ENCODE peak calls at places on chromosomes 1 and 21, in five cellular contexts. L is left ventricle myocardium inferior, Z is iPS DF 6.9, A is esophagus squamous epithelium, Q is mesenchymal stem cell. D is an unnamed sample.

GRCh38 chr1:18413906-18414305 is 66.8 kb upstream of the KLHDC7A start:
- DNase-seq in A (no peak), Z (no peak), Q (no peak), L (no peak), D (no peak)

GRCh38 chr21:41316641-41317392 is at the start of gene FAM3B:
- DNase-seq in A (no peak), L (no peak), Z (no peak), Q (no peak), D (no peak)

GRCh38 chr1:19651141-19651737 is 7.1 kb downstream of the NBL1 start:
- DNase-seq in L (peak; percentile 59), Q (peak; percentile 63), A (no peak), Z (no peak), D (no peak)

GRCh38 chr1:167173516-167174184 is 47.0 kb upstream of the POU2F1 start:
- DNase-seq in Q (peak; percentile 50), L (no peak), A (no peak), Z (no peak), D (no peak)

GRCh38 chr1:94927405-94928175 is 680 bp upstream of the CNN3 start:
- DNase-seq in Z (no peak), L (no peak), A (no peak), Q (peak; percentile 75), D (no peak)

GRCh38 chr1:13699936-13700520 is at the start of gene PRDM2:
- DNase-seq in Q (peak; percentile 52), A (no peak), Z (no peak), L (peak; percentile 55), D (no peak)

GRCh38 chr1:94992161-94992560 is 65.3 kb upstream of the CNN3 start:
- DNase-seq in Q (no peak), A (no peak), Z (no peak), L (no peak), D (no peak)

GRCh38 chr1:172325562-172325961 is 94.9 kb upstream of the C1orf105 start:
- DNase-seq in Z (no peak), L (no peak), Q (peak; percentile 33), A (no peak), D (no peak)

GRCh38 chr1:210246447-210246846 is 13.9 kb downstream of the SERTAD4 start:
- DNase-seq in Q (peak; percentile 89), L (no peak), Z (no peak), A (no peak), D (peak; percentile 45)

GRCh38 chr1:159974350-159974965 is 20.4 kb upstream of the SLAMF9 start:
- DNase-seq in Q (no peak), Z (no peak), L (no peak), A (no peak), D (no peak)

GRCh38 chr1:154961207-154961496 is 430 bp downstream of the PYGO2 start:
- DNase-seq in Z (no peak), Q (no peak), L (no peak), A (no peak), D (no peak)

GRCh38 chr1:243471026-243471685 is 215.3 kb downstream of the SDCCAG8 start:
- DNase-seq in Q (no peak), L (no peak), Z (no peak), A (no peak), D (no peak)

GRCh38 chr1:982765-983436 is 1.0 kb upstream of the PERM1 start:
- DNase-seq in Q (no peak), Z (no peak), L (peak; percentile 19), A (no peak), D (no peak)

GRCh38 chr1:219538886-219539285 is 74.0 kb downstream of the ZC3H11B start:
- DNase-seq in L (no peak), A (no peak), Z (no peak), Q (no peak), D (no peak)

GRCh38 chr1:89945852-89946476 is 48.9 kb upstream of the ZNF326 start:
- DNase-seq in Z (no peak), A (no peak), L (no peak), Q (peak; percentile 39), D (no peak)

GRCh38 chr1:212699839-212700596 is at the start of gene BATF3:
- DNase-seq in Z (no peak), Q (peak; percentile 60), A (no peak), L (peak; percentile 66), D (no peak)

GRCh38 chr21:29939859-29940245 is at the start of gene GRIK1:
- DNase-seq in Z (no peak), L (no peak), A (no peak), Q (no peak), D (no peak)

GRCh38 chr1:246383791-246384190 is 123.3 kb downstream of the SMYD3 start:
- DNase-seq in L (no peak), Q (no peak), A (no peak), Z (no peak), D (no peak)

GRCh38 chr1:94276900-94277581 is 39.7 kb upstream of the ARHGAP29 start:
- DNase-seq in Z (no peak), A (no peak), Q (no peak), L (no peak), D (no peak)

GRCh38 chr1:26829214-26829911 is 2.9 kb downstream of the ZDHHC18 start:
- DNase-seq in Z (no peak), A (no peak), Q (no peak), L (no peak), D (no peak)

GRCh38 chr21:39153373-39153772 is 29.9 kb downstream of the PSMG1 start:
- DNase-seq in Z (peak; percentile 7), L (no peak), A (no peak), Q (no peak), D (no peak)

GRCh38 chr1:247089616-247090375 is 11.2 kb upstream of the ZNF670 start:
- DNase-seq in Q (no peak), Z (no peak), A (no peak), L (no peak), D (no peak)

GRCh38 chr1:117653195-117653594 is 47.3 kb downstream of the TENT5C start:
- DNase-seq in Z (no peak), A (no peak), L (no peak), Q (no peak), D (no peak)

GRCh38 chr1:46556822-46557221 is 5.4 kb upstream of the KNCN start:
- DNase-seq in A (no peak), Z (no peak), L (no peak), Q (no peak), D (no peak)

GRCh38 chr1:230104395-230105244 is 37.6 kb downstream of the GALNT2 start:
- DNase-seq in L (peak; percentile 92), A (peak; percentile 27), Z (no peak), Q (peak; percentile 99), D (peak; percentile 95)

GRCh38 chr1:230103341-230104173 is 36.5 kb downstream of the GALNT2 start:
- DNase-seq in L (no peak), Z (no peak), A (no peak), Q (peak; percentile 41), D (no peak)

GRCh38 chr1:230105245-230105753 is 38.3 kb downstream of the GALNT2 start:
- DNase-seq in Z (no peak), L (no peak), A (no peak), Q (no peak), D (no peak)

GRCh38 chr1:230107941-230108340 is 40.9 kb downstream of the GALNT2 start:
- DNase-seq in Z (no peak), Q (no peak), L (no peak), A (no peak), D (no peak)

GRCh38 chr1:230105754-230106625 is 39.0 kb downstream of the GALNT2 start:
- DNase-seq in Z (no peak), A (no peak), Q (peak; percentile 80), L (no peak), D (no peak)
- H3K27ac ChIP-seq in Z (no peak overlapping the region), A (peak overlapping the region; percentile 78), Q (peak overlapping the region; percentile 84), L (no peak overlapping the region), D (peak overlapping the region; percentile 93)

DNA sequence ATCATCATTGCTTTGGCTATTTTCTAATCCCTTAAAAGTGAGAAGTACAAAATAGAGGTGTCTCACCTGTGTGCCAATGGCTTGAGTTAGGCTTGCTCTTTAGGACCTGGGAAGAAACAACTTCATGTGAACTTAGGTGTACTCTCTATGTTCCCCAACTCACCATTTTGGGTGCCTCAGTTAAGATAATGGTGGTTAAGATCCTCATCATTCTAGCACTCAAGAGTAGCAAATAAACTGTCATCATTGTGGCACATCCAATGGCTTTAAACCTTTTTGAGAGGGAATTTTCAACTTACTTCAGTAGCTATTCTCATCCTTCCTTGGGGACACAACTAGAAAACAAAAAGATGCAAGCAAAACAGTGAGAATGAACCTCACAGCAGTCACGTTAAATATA is 1.3 kb downstream of the GAS5 start:
- DNase-seq in Q (no peak), Z (no peak), L (no peak), A (no peak), D (no peak)
- H3K4me3 ChIP-seq in Q (peak overlapping the region; percentile 18), Z (peak overlapping the region; percentile 98), L (peak overlapping the region; percentile 95), A (peak overlapping the region; percentile 74), D (peak overlapping the region; percentile 95)

DNA sequence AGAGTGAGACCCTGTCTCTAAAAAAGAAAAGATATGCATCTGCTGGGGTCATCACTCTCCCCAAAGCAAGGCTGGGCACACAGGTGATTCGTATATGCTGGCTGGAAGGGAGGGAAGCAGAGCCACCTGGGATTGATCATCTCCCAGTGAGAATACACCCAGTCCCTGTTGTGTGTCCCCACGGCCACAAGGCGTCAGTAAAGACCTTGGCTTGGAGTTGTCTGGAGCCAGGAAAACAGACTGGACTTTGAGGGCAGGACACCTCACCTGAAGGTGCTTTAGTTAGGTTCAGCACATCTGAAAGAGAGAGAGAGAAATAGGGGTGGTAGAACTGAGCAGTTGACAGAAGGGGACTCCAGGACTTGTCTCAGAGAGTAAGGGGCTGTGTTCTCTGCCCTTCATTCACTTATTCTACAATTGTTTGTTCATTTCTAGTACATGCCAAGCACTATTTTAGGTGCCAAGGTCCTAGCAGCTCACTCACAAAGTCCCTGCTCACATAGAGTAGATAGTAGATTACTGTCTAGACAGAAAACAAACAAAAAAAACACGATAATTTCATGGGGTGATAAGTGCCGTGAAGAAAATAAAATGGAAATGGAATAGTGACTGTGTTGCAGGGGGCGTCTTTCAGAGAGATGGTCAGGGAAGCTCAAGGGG is 13.5 kb downstream of the CITED4 start:
- DNase-seq in A (no peak), L (peak; percentile 61), Z (peak; percentile 68), Q (peak; percentile 72), D (no peak)
- H3K27ac ChIP-seq in A (no peak overlapping the region), L (no peak overlapping the region), Z (no peak overlapping the region), Q (no peak overlapping the region), D (no peak overlapping the region)

DNA sequence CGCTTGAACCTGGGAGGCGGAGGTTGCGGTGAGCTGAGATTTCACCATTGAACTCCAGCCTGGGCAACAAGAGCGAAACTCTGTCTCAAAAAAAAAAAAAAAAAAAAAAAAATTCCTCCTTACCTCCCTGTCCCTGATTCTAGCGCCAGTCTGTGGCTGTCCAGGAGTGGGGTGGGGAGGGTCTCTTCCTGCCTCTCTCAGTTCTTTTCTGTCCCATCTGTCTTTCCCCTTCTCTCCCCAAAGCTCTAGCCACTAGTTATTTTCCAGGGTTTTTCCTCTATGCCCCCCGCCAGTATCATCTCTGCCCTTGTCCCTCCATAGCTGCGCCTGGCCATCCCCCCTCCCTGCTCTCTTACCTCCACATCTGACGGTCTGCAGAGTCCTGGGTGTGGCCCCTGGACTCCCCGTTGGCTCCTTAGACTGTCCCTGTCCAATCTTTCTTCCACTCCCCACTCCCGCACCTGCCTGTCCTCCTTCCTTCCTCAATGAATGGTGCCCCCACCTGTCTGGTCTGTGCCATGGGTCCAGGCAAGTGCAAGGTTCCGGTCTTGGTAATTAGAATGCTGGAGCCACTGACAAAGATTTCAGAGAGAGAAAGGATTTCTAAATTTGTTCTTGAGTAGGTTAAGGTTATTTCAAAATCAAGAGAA is 1.6 kb upstream of the TMEM63A start:
- DNase-seq in Z (no peak), A (no peak), L (no peak), Q (no peak), D (no peak)
- H3K4me3 ChIP-seq in Z (no peak overlapping the region), A (peak overlapping the region; percentile 82), L (peak overlapping the region; percentile 96), Q (no peak overlapping the region), D (no peak overlapping the region)

D was measured in AG04450.